ENCODE peak calls at places on chromosome 1, in nine cellular contexts. Y is NK-92 treated with Interleukin-12 subunit alpha and Interleukin-12 subunit beta, amount 100 ng/mL, for 24 hours; A is EL; I is ACHN; B is stimulated activated CD4-positive, alpha-beta T cell treated with anti-CD3 and anti-CD28 coated beads, Interleukin-4, amount 100 ng/mL, for 48 hours; H is AML-193; M is psoas muscle; S is posterior cingulate gyrus; V is DND-41. J is an unnamed sample.

GRCh38 chr1:117803318-117803717 is 126.1 kb downstream of the GDAP2 start:
- DNase-seq in H (no peak), A (no peak), M (no peak), S (no peak), B (no peak), V (no peak), I (no peak), Y (no peak), J (no peak)

GRCh38 chr1:222989443-222989842 is 153.6 kb downstream of the TLR5 start:
- DNase-seq in A (no peak), V (no peak), M (no peak), I (no peak), Y (no peak), B (no peak), S (no peak), H (no peak), J (no peak)

GRCh38 chr1:236576004-236576403 is 28.3 kb downstream of the HEATR1 start:
- DNase-seq in I (no peak), V (no peak), M (no peak), H (no peak), A (peak), Y (no peak), S (no peak), B (no peak), J (no peak)

GRCh38 chr1:1539310-1540014 is 962 bp downstream of the TMEM240 start:
- DNase-seq in A (peak), V (no peak), I (peak), B (no peak), M (peak), Y (no peak), S (peak), H (no peak), J (no peak)

GRCh38 chr1:197250616-197251015 is 17.4 kb upstream of the CRB1 start:
- DNase-seq in S (no peak), B (no peak), Y (no peak), I (no peak), H (no peak), A (no peak), M (no peak), V (no peak), J (no peak)

GRCh38 chr1:101008229-101008628 is 17.4 kb downstream of the DPH5 start:
- DNase-seq in M (no peak), V (no peak), A (no peak), Y (no peak), H (no peak), B (no peak), S (no peak), I (no peak), J (no peak)

GRCh38 chr1:46039571-46040052 is 92.8 kb downstream of the PIK3R3 start:
- DNase-seq in I (no peak), H (peak), V (no peak), S (no peak), A (no peak), M (peak), Y (no peak), B (no peak), J (no peak)

GRCh38 chr1:115969509-115969908 is 6.8 kb upstream of the SLC22A15 start:
- DNase-seq in M (no peak), A (no peak), Y (no peak), H (no peak), B (no peak), S (no peak), I (no peak), V (no peak), J (no peak)

GRCh38 chr1:76782777-76783176 is 84.5 kb upstream of the ST6GALNAC5 start:
- DNase-seq in Y (no peak), M (no peak), H (no peak), V (no peak), S (no peak), B (no peak), A (no peak), I (no peak), J (no peak)

GRCh38 chr1:10456079-10456478 is 6.2 kb downstream of the CORT start:
- DNase-seq in B (no peak), A (no peak), I (no peak), S (no peak), Y (no peak), M (no peak), H (no peak), V (no peak), J (no peak)

GRCh38 chr1:54051936-54052469 is 1.0 kb downstream of the TMEM59 start:
- DNase-seq in B (no peak), S (no peak), Y (no peak), A (peak), M (no peak), I (peak), H (no peak), V (no peak), J (no peak)